ENCODE peak calls at places on chromosomes 4 and X, in four cellular contexts. Q is suprapubic skin, H is body of pancreas, K is HCT116. U is an unnamed sample.

GRCh38 chr4:24559889-24560288 is 24.5 kb downstream of the DHX15 start:
- DNase-seq in Q (no peak), H (no peak), K (no peak), U (no peak)

GRCh38 chr4:36771411-36772153 is 473.0 kb upstream of the NWD2 start:
- DNase-seq in Q (no peak), H (no peak), K (peak; percentile 7), U (no peak)

GRCh38 chr4:48970471-48970921 is 15.6 kb upstream of the CWH43 start:
- DNase-seq in Q (no peak), H (no peak), K (peak; percentile 37), U (no peak)

GRCh38 chrX:9942086-9942485 is 25.1 kb upstream of the CLDN34 start:
- DNase-seq in Q (no peak), H (no peak), K (no peak), U (no peak)

GRCh38 chr4:159374749-159375535 is 272.1 kb downstream of the RAPGEF2 start:
- DNase-seq in Q (no peak), H (no peak), K (no peak), U (no peak)

GRCh38 chr4:54930226-54930625 is 195.2 kb downstream of the KDR start:
- DNase-seq in Q (no peak), H (no peak), K (no peak), U (no peak)

GRCh38 chr4:55396305-55397023 is 707 bp downstream of the TMEM165 start:
- DNase-seq in Q (peak; percentile 71), H (peak; percentile 61), K (no peak), U (peak; percentile 60)

GRCh38 chr4:159655547-159655946 is 552.7 kb downstream of the RAPGEF2 start:
- DNase-seq in Q (no peak), H (no peak), K (peak; percentile 16), U (no peak)

GRCh38 chrX:2933125-2933900 is 4.2 kb upstream of the ARSD start:
- DNase-seq in Q (no peak), H (no peak), K (no peak), U (no peak)

DNA sequence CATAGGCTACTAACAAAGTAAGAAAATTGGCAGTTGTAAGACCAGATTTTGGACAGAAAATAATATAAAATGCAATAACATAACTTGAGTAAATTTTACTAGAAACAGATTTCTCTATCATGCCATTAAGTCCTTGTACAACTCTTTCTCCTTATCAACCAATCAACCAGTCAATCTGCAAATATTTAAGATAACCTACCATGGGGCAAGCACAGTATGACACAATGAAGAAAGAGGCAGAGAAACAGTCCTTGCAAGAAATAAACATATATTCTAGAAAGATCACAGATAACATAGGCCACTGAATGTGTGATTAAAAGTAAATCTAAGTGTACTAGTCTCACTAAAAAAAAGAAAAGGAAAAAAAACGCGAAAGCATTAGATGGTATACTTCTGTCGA is 194.8 kb downstream of the PPP3CA start:
- DNase-seq in Q (no peak), H (no peak), K (no peak), U (no peak)
- H3K4me3 ChIP-seq in Q (no peak overlapping the region), H (no peak overlapping the region), K (peak overlapping the region; percentile 12), U (no peak overlapping the region)

DNA sequence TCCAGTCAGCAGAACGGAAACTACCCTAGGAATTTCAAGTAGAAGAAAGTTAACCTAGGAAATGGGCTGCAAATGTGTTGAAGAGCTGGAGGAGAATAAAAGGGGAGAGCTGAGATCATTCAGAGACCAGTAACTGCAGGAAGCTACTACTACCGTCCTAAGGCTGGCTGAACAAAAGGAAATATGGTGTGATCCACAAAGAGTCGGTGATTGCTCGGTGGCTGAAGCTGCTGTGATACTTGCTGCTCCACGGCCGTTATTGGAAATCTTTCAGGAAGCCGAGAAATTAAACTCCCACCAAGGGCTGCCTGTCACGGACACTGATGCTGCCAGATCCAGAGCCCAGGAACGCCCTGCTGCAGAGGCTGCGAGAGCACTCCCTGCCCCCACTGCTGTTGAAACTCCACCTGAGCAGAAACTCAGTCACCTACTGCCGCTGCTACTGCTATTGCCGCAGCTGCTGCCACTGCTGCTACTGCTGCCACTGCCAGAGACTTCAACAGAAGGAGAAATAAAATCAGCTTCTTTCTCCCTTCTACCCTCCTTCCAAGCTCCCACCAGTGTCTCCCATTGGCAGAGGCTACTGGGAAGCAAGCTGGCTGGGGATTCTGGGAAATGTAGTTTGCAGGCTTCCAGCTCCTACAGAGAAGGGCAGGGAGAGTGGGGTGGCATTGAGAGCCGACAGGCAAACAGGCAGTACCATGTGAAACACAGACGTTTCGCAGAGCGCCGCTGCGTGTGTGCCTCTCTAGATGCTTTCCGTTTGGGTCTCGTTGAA is 125.9 kb upstream of the ENPP6 start:
- DNase-seq in Q (no peak), H (peak; percentile 77), K (peak; percentile 6), U (peak; percentile 74)
- TF ChIP-seq POLR2A in Q (no peak), H (no peak), K (no peak), U (peak; percentile 52)

DNA sequence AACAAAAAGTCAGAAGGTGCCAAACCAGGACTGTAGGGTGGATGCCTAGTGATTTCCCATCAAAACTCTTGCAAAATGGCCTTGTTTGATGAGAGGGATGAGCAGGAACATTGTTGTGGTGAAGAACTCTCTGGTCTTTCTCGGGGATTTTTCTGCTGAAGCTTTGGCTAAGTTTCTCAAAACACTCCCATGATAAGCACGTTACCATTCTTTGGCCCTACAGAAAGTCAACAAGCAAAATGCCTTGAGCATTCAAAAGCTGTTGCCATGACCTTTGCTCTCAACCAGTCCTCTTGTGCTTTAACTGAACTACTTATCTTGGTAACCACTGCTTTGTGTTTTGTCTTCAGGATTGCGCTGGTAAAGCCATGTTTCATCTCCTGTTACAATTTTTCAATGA is 3.0 kb upstream of the SEC31A start:
- DNase-seq in Q (no peak), H (no peak), K (no peak), U (no peak)
- H3K36me3 ChIP-seq in Q (peaks cover 23% of the 10 kb centered on the region), H (no peaks in the 10 kb centered on the region), K (peaks cover 44% of the 10 kb centered on the region), U (peaks cover 15% of the 10 kb centered on the region)

GRCh38 chrX:151970027-151970426 is 4.4 kb downstream of the GABRE start:
- DNase-seq in Q (no peak), H (no peak), K (no peak), U (no peak)

GRCh38 chrX:151973262-151973661 is 1.2 kb downstream of the GABRE start:
- DNase-seq in Q (no peak), H (no peak), K (no peak), U (no peak)

GRCh38 chrX:151974336-151975227 is at the start of gene GABRE:
- DNase-seq in Q (peak; percentile 74), H (peak; percentile 63), K (no peak), U (peak; percentile 45)

GRCh38 chrX:151973851-151974335 is 583 bp downstream of the GABRE start:
- DNase-seq in Q (peak; percentile 64), H (peak; percentile 57), K (no peak), U (no peak)

DNA sequence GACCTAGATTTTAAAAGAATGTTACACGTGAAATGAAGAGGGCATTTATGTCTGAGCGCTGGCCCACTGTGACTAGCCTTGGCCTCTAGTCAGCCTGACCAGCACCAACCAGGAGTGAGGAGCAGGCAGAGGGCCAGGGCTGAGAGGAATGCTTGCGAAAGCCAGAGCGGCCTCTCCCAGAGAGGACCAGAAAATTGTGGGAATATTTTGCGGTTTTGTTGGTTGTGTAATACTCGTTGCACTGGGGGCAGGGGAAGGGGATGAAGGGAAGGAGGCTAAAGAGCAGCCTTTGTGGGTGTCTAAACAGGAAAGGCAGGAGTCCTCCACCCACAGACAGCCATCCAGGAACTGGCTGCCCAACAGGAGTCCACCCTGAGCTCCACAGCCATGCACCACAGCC is 3.8 kb downstream of the GABRE start:
- DNase-seq in Q (peak; percentile 84), H (peak; percentile 69), K (no peak), U (peak; percentile 61)
- H3K4me3 ChIP-seq in Q (no peak overlapping the region), H (no peak overlapping the region), K (no peak overlapping the region), U (no peak overlapping the region)

U was measured in right lobe of liver.